ENCODE peak calls at places on chromosome 2, in six cellular contexts. C is prostate gland, G is GM23338, W is MM.1S, D is sigmoid colon, Q is BJ. M is an unnamed sample. For H3K36me3, the result is how much of the 10 kb centered on the place peaks cover.

GRCh38 chr2:112821142-112821541 is 15.4 kb downstream of the IL1B start:
- DNase-seq in C (no peak), G (no peak), W (no peak), D (no peak), Q (no peak), M (peak)

GRCh38 chr2:72917138-72917874 is at the start of gene EMX1:
- DNase-seq in C (peak), G (peak), W (peak), D (no peak), Q (no peak), M (peak)

GRCh38 chr2:102366406-102367112 is 11.0 kb downstream of the IL18R1 start:
- DNase-seq in C (no peak), G (no peak), W (no peak), D (no peak), Q (no peak), M (peak)

GRCh38 chr2:74587664-74588277 is 33.3 kb downstream of the DOK1 start:
- DNase-seq in C (peak), G (peak), W (peak), D (peak), Q (no peak), M (peak)

GRCh38 chr2:3201296-3201695 is 176.3 kb downstream of the EIPR1 start:
- DNase-seq in C (no peak), G (no peak), W (no peak), D (no peak), Q (no peak), M (no peak)

GRCh38 chr2:178125862-178126261 is 13.6 kb downstream of the RBM45 start:
- DNase-seq in C (no peak), G (peak), W (no peak), D (no peak), Q (no peak), M (no peak)

GRCh38 chr2:181790716-181791649 is 100.5 kb upstream of the ITPRID2 start:
- DNase-seq in C (no peak), G (no peak), W (no peak), D (no peak), Q (peak), M (peak)

GRCh38 chr2:184921676-184922075 is 323.3 kb downstream of the ZNF804A start:
- DNase-seq in C (no peak), G (no peak), W (no peak), D (no peak), Q (no peak), M (no peak)

GRCh38 chr2:11716689-11717321 is 29.6 kb upstream of the LPIN1 start:
- DNase-seq in C (no peak), G (no peak), W (no peak), D (no peak), Q (no peak), M (no peak)

GRCh38 chr2:81481994-81482368 is 1177.4 kb upstream of the LRRTM1 start:
- DNase-seq in C (no peak), G (peak), W (no peak), D (no peak), Q (no peak), M (no peak)

GRCh38 chr2:106107509-106108131 is 86.5 kb downstream of the UXS1 start:
- DNase-seq in C (no peak), G (no peak), W (no peak), D (no peak), Q (no peak), M (peak)

GRCh38 chr2:239758325-239758877 is 266.7 kb downstream of the NDUFA10 start:
- DNase-seq in C (no peak), G (no peak), W (no peak), D (no peak), Q (no peak), M (no peak)

DNA sequence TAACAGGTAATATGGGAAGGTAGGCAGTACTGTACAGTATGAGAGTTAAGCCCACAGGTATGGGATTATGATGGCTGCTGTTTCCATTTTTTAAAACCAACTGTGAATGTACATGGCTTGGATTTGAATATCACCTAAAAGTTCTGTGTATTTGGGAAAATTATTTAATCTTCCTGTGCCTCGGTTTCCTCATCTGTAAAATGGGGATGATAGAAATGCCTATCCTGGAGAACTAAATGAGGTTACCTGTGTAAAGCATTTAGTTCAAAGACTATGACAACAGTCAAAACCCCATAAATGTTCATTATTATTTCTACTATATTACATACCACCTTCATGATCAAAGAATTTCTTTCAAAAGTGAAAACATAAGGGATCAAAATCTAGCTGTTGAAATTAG is 3.6 kb downstream of the KLHL41 start:
- DNase-seq in C (no peak), G (no peak), W (no peak), D (no peak), Q (no peak), M (no peak)
- H3K36me3 ChIP-seq in C (under half), G (under half), W (under half), D (under half), Q (under half), M (under half)

GRCh38 chr2:85777441-85777861 is 23.7 kb downstream of the ATOH8 start:
- DNase-seq in C (no peak), G (no peak), W (no peak), D (no peak), Q (no peak), M (no peak)

GRCh38 chr2:85783796-85784195 is 30.0 kb downstream of the ATOH8 start:
- DNase-seq in C (no peak), G (no peak), W (no peak), D (peak), Q (no peak), M (no peak)

GRCh38 chr2:85779641-85780315 is 26.0 kb downstream of the ATOH8 start:
- DNase-seq in C (no peak), G (no peak), W (no peak), D (no peak), Q (no peak), M (no peak)

GRCh38 chr2:85778646-85779364 is 25.0 kb downstream of the ATOH8 start:
- DNase-seq in C (no peak), G (no peak), W (no peak), D (no peak), Q (no peak), M (no peak)

GRCh38 chr2:85780316-85781092 is 26.7 kb downstream of the ATOH8 start:
- DNase-seq in C (no peak), G (no peak), W (no peak), D (peak), Q (no peak), M (no peak)
- TF ChIP-seq CTCF in C (no peak), G (no peak), W (no peak), D (no peak), Q (no peak), M (no peak)

GRCh38 chr2:108611021-108611420 is 76.8 kb downstream of the LIMS1 start:
- DNase-seq in C (no peak), G (no peak), W (no peak), D (no peak), Q (no peak), M (no peak)
- H3K4me3 ChIP-seq in C (no peak), G (no peak), W (no peak), D (no peak), Q (no peak), M (no peak)

DNA sequence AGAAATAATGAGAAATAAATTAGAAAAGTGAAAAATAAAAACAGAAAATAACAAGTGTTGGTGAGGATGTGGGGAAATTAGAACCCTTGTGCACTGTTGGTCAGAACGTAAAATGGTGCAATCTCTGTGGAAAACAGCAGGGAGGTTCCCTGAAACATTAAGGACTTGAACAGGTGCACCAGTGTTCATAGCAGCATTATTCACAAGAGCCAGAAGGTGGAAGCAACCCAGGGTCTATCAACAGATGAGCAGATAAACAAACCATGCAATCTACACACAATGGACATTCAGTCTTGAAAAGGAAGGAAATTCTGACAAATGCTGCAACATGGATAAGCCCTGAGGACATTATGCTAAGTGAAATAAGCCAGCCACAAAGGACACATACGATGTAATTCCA is 58.2 kb upstream of the TFCP2L1 start:
- DNase-seq in C (no peak), G (no peak), W (no peak), D (no peak), Q (no peak), M (no peak)
- H3K36me3 ChIP-seq in C (under half), G (under half), W (under half), D (under half), Q (under half), M (under half)

DNA sequence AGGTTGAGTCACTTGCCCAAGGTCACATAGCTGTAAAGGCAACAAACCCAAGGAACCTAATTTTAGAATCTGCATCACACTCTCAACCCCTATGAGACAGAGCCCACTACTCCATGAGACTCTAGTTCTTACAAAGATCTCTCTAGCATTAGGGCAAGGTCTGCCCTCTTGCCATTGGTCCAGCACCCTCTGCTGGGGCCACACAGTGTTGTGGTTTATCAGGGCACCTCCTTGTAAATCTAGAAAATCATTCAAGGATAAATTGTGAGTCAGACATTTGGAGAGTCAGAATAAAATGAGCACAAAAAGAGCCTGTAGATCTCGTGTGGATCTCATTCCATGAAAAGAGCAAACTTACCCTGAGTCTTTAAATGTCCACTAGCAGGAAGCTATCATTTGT is 91.2 kb downstream of the SLC8A1 start:
- DNase-seq in C (no peak), G (no peak), W (no peak), D (no peak), Q (no peak), M (no peak)
- TF ChIP-seq CTCF in C (no peak), G (no peak), W (no peak), D (no peak), Q (no peak), M (no peak)

GRCh38 chr2:206088248-206088647 is 2.3 kb upstream of the INO80D start:
- DNase-seq in C (no peak), G (no peak), W (no peak), D (no peak), Q (no peak), M (no peak)

GRCh38 chr2:206084870-206085741 is 868 bp downstream of the INO80D start:
- DNase-seq in C (peak), G (peak), W (peak), D (peak), Q (no peak), M (peak)

GRCh38 chr2:206084468-206084869 is 1.5 kb downstream of the INO80D start:
- DNase-seq in C (peak), G (peak), W (peak), D (peak), Q (peak), M (peak)

GRCh38 chr2:206085742-206086445 is at the start of gene INO80D:
- DNase-seq in C (peak), G (peak), W (peak), D (peak), Q (peak), M (peak)

DNA sequence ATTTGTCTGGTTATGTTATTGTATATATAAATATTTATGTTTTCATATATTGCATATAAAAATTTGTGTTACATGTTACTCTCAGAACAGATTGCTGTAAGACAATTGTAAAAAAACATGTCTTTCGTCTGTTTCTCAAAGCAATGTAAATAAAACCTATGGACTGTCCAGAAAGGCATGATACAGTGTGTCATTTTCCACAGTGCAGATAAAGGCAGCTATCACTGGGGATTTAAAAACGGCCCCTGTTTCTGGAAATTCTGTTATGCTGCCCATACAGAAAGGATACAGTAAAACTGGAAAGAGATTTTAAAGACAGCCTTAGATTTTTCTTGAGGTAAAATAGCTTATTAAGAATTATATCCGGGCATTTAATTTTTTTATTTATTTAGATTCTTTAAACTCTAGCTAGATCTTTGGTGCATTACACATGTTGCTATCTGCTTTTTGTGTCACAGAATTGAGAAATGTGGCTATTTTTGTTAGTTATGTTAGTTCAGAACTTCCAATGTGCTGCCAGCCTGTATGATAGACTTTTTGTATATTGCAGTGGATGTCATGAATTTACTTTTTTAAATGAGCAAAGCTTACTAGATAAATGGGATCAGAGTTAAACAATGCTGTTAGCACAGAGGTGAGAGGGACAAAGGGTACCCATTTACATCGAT is 843 bp upstream of the INO80D start:
- DNase-seq in C (no peak), G (no peak), W (peak), D (no peak), Q (no peak), M (peak)
- H3K4me3 ChIP-seq in C (peak), G (peak), W (peak), D (peak), Q (peak), M (peak)

GRCh38 chr2:96551605-96552283 is 15.2 kb downstream of the ARID5A start:
- DNase-seq in C (no peak), G (no peak), W (no peak), D (no peak), Q (no peak), M (no peak)

GRCh38 chr2:96548558-96549465 is 12.3 kb downstream of the ARID5A start:
- DNase-seq in C (no peak), G (no peak), W (no peak), D (peak), Q (no peak), M (no peak)

GRCh38 chr2:96549466-96549785 is 12.9 kb downstream of the ARID5A start:
- DNase-seq in C (no peak), G (no peak), W (no peak), D (peak), Q (no peak), M (no peak)

GRCh38 chr2:96550787-96551604 is 14.4 kb downstream of the ARID5A start:
- DNase-seq in C (no peak), G (no peak), W (no peak), D (no peak), Q (no peak), M (no peak)

DNA sequence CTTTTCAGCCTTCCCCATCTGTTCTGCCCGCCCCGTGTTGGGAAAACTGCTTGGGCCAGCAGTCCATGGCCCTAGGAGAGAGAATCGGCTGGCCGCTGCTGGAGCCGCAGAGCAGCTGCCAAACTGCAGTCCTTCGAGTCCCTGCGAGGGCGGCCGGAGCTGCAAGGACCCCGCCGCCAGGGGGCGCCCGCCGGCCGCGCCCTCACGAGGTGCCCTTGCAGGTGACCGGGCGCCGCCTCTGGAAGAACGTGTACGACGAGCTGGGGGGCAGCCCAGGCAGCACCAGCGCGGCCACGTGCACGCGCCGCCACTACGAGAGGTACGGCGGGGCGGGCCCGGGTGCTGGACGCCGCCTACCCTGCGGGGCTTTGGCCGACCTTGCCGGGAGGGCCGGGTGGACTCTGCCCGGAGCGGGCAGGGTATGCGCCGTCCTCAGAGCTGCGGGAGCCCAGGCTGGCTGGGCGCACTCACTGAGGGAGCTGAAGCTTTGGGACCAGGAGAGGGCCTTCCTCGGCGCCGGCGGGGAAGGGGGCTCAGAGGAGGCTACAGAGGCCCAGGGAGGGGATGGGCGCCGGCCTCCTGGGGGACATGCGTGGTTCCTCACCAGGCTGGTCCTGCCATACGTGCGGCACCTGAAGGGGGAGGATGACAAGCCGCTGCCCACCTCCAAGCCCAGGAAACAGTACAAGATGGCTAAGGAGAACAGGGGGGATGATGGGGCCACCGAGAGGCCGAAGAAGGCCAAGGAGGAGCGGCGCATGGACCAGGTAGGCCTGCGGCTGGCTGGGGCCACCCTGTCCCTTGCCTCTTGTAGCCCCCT is 13.6 kb downstream of the ARID5A start:
- DNase-seq in C (no peak), G (peak), W (no peak), D (peak), Q (no peak), M (no peak)
- H3K36me3 ChIP-seq in C (under half), G (under half), W (under half), D (under half), Q (under half), M (half or more)

M was measured in GM06990.